ENCODE peak calls at places on chromosomes 4 and X, in four cellular contexts. One of them, this sample, is unnamed.

GRCh38 chr4:158236304-158237030 is 26.2 kb downstream of the TMEM144 start:
- DNase-seq in neuronal stem cell: no peak
- DNase-seq in H9: no peak
- DNase-seq in IMR-90: no peak
- DNase-seq in this sample: no peak

GRCh38 chrX:285076-285677 is 4.0 kb downstream of the PLCXD1 start:
- DNase-seq in neuronal stem cell: no peak
- DNase-seq in H9: no peak
- DNase-seq in IMR-90: no peak
- DNase-seq in this sample: no peak

GRCh38 chr4:173001571-173001970 is 167.0 kb upstream of the GALNT7 start:
- DNase-seq in neuronal stem cell: no peak
- DNase-seq in H9: no peak
- DNase-seq in IMR-90: peak
- DNase-seq in this sample: no peak

GRCh38 chr4:95080969-95081368 is 323.2 kb downstream of the BMPR1B start:
- DNase-seq in neuronal stem cell: no peak
- DNase-seq in H9: no peak
- DNase-seq in IMR-90: no peak
- DNase-seq in this sample: peak

GRCh38 chrX:10847333-10847732 is 226.9 kb upstream of the MID1 start:
- DNase-seq in neuronal stem cell: no peak
- DNase-seq in H9: no peak
- DNase-seq in IMR-90: peak
- DNase-seq in this sample: no peak

GRCh38 chrX:9627827-9628406 is 137.7 kb downstream of the GPR143 start:
- DNase-seq in neuronal stem cell: no peak
- DNase-seq in H9: no peak
- DNase-seq in IMR-90: peak
- DNase-seq in this sample: no peak

GRCh38 chr4:122083971-122084370 is 68.2 kb upstream of the BLTP1 start:
- DNase-seq in neuronal stem cell: no peak
- DNase-seq in H9: no peak
- DNase-seq in IMR-90: no peak
- DNase-seq in this sample: peak

GRCh38 chr4:19473569-19473968 is 778.1 kb upstream of the SLIT2 start:
- DNase-seq in neuronal stem cell: no peak
- DNase-seq in H9: no peak
- DNase-seq in IMR-90: peak
- DNase-seq in this sample: no peak

GRCh38 chr4:16598241-16599224 is 299.9 kb downstream of the LDB2 start:
- DNase-seq in neuronal stem cell: no peak
- DNase-seq in H9: no peak
- DNase-seq in IMR-90: peak
- DNase-seq in this sample: peak

GRCh38 chr4:148441624-148441985 is 609 bp downstream of the NR3C2 start:
- DNase-seq in neuronal stem cell: peak
- DNase-seq in H9: no peak
- DNase-seq in IMR-90: no peak
- DNase-seq in this sample: no peak

GRCh38 chr4:169102011-169102410 is 92.0 kb upstream of the CBR4 start:
- DNase-seq in neuronal stem cell: no peak
- DNase-seq in H9: no peak
- DNase-seq in IMR-90: no peak
- DNase-seq in this sample: no peak

GRCh38 chrX:23667239-23668177 is at the start of gene PRDX4:
- DNase-seq in neuronal stem cell: peak
- DNase-seq in H9: peak
- DNase-seq in IMR-90: peak
- DNase-seq in this sample: peak
- H2BK5ac ChIP-seq in neuronal stem cell: no peak
- H2BK5ac ChIP-seq in H9: no peak
- H2BK5ac ChIP-seq in IMR-90: peak
- H2BK5ac ChIP-seq in this sample: no peak

GRCh38 chr4:165502919-165503907 is 124.4 kb downstream of the CPE start:
- DNase-seq in neuronal stem cell: no peak
- DNase-seq in H9: no peak
- DNase-seq in IMR-90: peak
- DNase-seq in this sample: peak
- H2BK5ac ChIP-seq in neuronal stem cell: no peak
- H2BK5ac ChIP-seq in H9: no peak
- H2BK5ac ChIP-seq in IMR-90: no peak
- H2BK5ac ChIP-seq in this sample: no peak

DNA sequence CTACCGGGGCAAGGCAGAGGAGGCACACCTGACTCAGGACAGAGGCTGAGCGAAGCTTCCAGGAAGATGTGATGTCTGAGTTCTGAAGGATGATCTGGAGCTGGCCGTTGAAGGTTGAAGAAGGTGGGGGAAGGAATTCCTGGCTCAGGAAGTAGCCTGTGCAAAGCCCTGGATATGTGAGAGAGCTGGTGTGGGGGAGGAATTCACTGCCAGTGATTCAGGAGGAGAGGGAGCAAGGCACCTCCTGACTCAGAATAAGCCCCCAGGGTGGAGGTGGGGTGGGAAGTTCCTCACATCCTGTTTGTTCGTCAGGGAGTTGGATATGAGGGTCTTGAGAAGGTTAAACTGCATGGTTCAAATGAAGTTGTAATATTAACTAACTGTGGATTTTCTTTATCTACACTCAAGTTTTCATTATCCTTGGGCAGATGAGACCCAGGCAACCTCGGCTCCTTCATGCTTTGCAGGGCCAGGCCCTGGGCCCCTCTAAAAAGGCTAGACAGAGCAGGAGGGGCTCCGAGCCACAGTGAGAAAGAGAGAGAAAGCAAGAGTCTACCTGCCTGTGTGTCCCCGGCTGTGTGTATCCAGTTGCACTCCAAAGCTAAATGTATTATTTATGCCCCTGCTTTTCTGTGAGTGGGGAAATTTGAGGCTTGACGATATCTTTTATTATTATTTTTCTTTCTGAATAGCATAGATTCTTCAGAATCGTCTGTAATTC is 7.1 kb downstream of the NHSL2 start:
- DNase-seq in neuronal stem cell: no peak
- DNase-seq in H9: peak
- DNase-seq in IMR-90: peak
- DNase-seq in this sample: peak
- H2BK5ac ChIP-seq in neuronal stem cell: no peak
- H2BK5ac ChIP-seq in H9: no peak
- H2BK5ac ChIP-seq in IMR-90: no peak
- H2BK5ac ChIP-seq in this sample: no peak

DNA sequence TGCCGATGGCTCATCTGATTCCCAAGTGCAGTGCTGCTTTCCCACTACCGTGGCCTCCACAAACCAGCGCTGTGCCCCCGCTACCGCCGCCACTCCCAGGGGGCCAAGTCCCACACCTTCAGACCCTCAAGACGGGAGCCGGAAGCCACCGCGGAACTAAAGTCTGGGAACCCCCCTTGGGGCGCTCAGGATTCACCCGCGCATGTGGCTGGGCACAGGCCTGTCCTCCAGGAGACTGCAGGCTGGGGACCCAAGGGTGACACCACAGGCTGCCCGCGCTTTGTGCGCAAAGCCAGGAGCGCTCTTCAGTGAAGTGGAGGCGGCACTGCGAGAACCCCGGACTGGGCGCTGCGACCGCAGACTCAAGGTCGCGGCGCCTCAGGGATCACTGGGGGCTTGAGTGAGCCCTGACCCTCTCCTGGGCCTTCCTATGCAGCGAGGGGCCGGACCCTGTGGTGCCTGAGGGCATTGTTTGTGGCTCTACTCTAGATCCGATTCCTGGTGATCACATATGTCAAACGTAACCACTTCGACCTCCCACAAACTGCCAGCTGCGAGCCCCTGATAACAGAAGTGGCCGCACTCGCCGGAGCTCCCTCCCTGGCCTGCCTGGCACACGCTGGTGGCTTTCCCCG is 20.4 kb upstream of the TBC1D14 start:
- DNase-seq in neuronal stem cell: no peak
- DNase-seq in H9: no peak
- DNase-seq in IMR-90: no peak
- DNase-seq in this sample: no peak
- H2BK5ac ChIP-seq in neuronal stem cell: no peak
- H2BK5ac ChIP-seq in H9: no peak
- H2BK5ac ChIP-seq in IMR-90: no peak
- H2BK5ac ChIP-seq in this sample: no peak

GRCh38 chr4:2798399-2799301 is 5.8 kb downstream of the SH3BP2 start:
- DNase-seq in neuronal stem cell: no peak
- DNase-seq in H9: no peak
- DNase-seq in IMR-90: no peak
- DNase-seq in this sample: no peak

GRCh38 chr4:2797545-2798305 is 4.8 kb downstream of the SH3BP2 start:
- DNase-seq in neuronal stem cell: no peak
- DNase-seq in H9: no peak
- DNase-seq in IMR-90: no peak
- DNase-seq in this sample: no peak

GRCh38 chr4:2800691-2801596 is 8.1 kb downstream of the SH3BP2 start:
- DNase-seq in neuronal stem cell: peak
- DNase-seq in H9: peak
- DNase-seq in IMR-90: peak
- DNase-seq in this sample: peak

GRCh38 chr4:2799444-2799911 is 6.6 kb downstream of the SH3BP2 start:
- DNase-seq in neuronal stem cell: no peak
- DNase-seq in H9: no peak
- DNase-seq in IMR-90: no peak
- DNase-seq in this sample: no peak

GRCh38 chr4:2799971-2800690 is 7.2 kb downstream of the SH3BP2 start:
- DNase-seq in neuronal stem cell: no peak
- DNase-seq in H9: no peak
- DNase-seq in IMR-90: no peak
- DNase-seq in this sample: no peak
- H2BK5ac ChIP-seq in neuronal stem cell: peak
- H2BK5ac ChIP-seq in H9: no peak
- H2BK5ac ChIP-seq in IMR-90: peak
- H2BK5ac ChIP-seq in this sample: no peak

GRCh38 chr4:151324124-151324448 is 1.3 kb downstream of the SH3D19 start:
- DNase-seq in neuronal stem cell: no peak
- DNase-seq in H9: no peak
- DNase-seq in IMR-90: no peak
- DNase-seq in this sample: no peak
- H2BK5ac ChIP-seq in neuronal stem cell: no peak
- H2BK5ac ChIP-seq in H9: no peak
- H2BK5ac ChIP-seq in IMR-90: no peak
- H2BK5ac ChIP-seq in this sample: no peak

GRCh38 chr4:147003956-147004580 is 58.4 kb upstream of the TTC29 start:
- DNase-seq in neuronal stem cell: no peak
- DNase-seq in H9: peak
- DNase-seq in IMR-90: no peak
- DNase-seq in this sample: peak
- H2BK5ac ChIP-seq in neuronal stem cell: no peak
- H2BK5ac ChIP-seq in H9: no peak
- H2BK5ac ChIP-seq in IMR-90: no peak
- H2BK5ac ChIP-seq in this sample: no peak

GRCh38 chr4:10096201-10096975 is 20.2 kb downstream of the WDR1 start:
- DNase-seq in neuronal stem cell: no peak
- DNase-seq in H9: no peak
- DNase-seq in IMR-90: peak
- DNase-seq in this sample: no peak

GRCh38 chr4:10093273-10093621 is 23.4 kb downstream of the WDR1 start:
- DNase-seq in neuronal stem cell: no peak
- DNase-seq in H9: no peak
- DNase-seq in IMR-90: no peak
- DNase-seq in this sample: no peak

GRCh38 chr4:10093801-10094552 is 22.6 kb downstream of the WDR1 start:
- DNase-seq in neuronal stem cell: no peak
- DNase-seq in H9: no peak
- DNase-seq in IMR-90: peak
- DNase-seq in this sample: no peak

GRCh38 chr4:10095296-10095991 is 21.2 kb downstream of the WDR1 start:
- DNase-seq in neuronal stem cell: no peak
- DNase-seq in H9: no peak
- DNase-seq in IMR-90: no peak
- DNase-seq in this sample: no peak

GRCh38 chr4:10094841-10095240 is 21.8 kb downstream of the WDR1 start:
- DNase-seq in neuronal stem cell: no peak
- DNase-seq in H9: no peak
- DNase-seq in IMR-90: no peak
- DNase-seq in this sample: no peak
- H2BK5ac ChIP-seq in neuronal stem cell: no peak
- H2BK5ac ChIP-seq in H9: no peak
- H2BK5ac ChIP-seq in IMR-90: peak
- H2BK5ac ChIP-seq in this sample: no peak